ENCODE peak calls at places on chromosomes 4 and X, in seven cellular contexts. V is spleen; Q is endodermal cell; P is vagina; G is astrocyte of the spinal cord; B is adrenal gland; A is activated CD8-positive, alpha-beta T cell treated with anti-CD3 and anti-CD28 coated beads for 36 hours. J is an unnamed sample.

GRCh38 chrX:121009764-121010163 is 24.2 kb upstream of the CT47A1 start:
- DNase-seq in V (no peak), Q (no peak), P (no peak), G (no peak), B (no peak), A (no peak), J (no peak)

GRCh38 chrX:6685489-6685888 is 150.6 kb upstream of the VCX3A start:
- DNase-seq in V (no peak), Q (no peak), P (no peak), G (no peak), B (no peak), A (no peak), J (no peak)

GRCh38 chr4:48722509-48723446 is 57.3 kb downstream of the FRYL start:
- DNase-seq in V (no peak), Q (no peak), P (no peak), G (peak), B (no peak), A (no peak), J (no peak)

GRCh38 chr4:39469429-39470077 is 10.7 kb downstream of the LIAS start:
- DNase-seq in V (no peak), Q (peak), P (no peak), G (peak), B (peak), A (peak), J (peak)

GRCh38 chrX:119647552-119648420 is 41.6 kb upstream of the NKRF start:
- DNase-seq in V (no peak), Q (no peak), P (no peak), G (no peak), B (no peak), A (peak), J (no peak)

GRCh38 chr4:119977546-119977945 is 89.1 kb downstream of the MAD2L1 start:
- DNase-seq in V (no peak), Q (no peak), P (no peak), G (no peak), B (no peak), A (no peak), J (no peak)

GRCh38 chr4:116323606-116324005 is 761.8 kb downstream of the TRAM1L1 start:
- DNase-seq in V (peak), Q (no peak), P (no peak), G (no peak), B (no peak), A (no peak), J (no peak)

GRCh38 chrX:129790146-129790545 is 10.4 kb downstream of the SASH3 start:
- DNase-seq in V (peak), Q (no peak), P (no peak), G (no peak), B (no peak), A (no peak), J (no peak)

GRCh38 chr4:34105311-34105710 is 2139.0 kb downstream of the ARAP2 start:
- DNase-seq in V (no peak), Q (no peak), P (no peak), G (no peak), B (no peak), A (no peak), J (no peak)

GRCh38 chr4:82437285-82438005 is 7.1 kb downstream of the ENOPH1 start:
- DNase-seq in V (no peak), Q (no peak), P (no peak), G (no peak), B (no peak), A (no peak), J (no peak)

GRCh38 chr4:98899277-98899676 is 29.7 kb downstream of the EIF4E start:
- DNase-seq in V (no peak), Q (no peak), P (no peak), G (no peak), B (no peak), A (no peak), J (no peak)

GRCh38 chrX:39967348-39967747 is 130.4 kb downstream of the BCOR start:
- DNase-seq in V (no peak), Q (no peak), P (no peak), G (no peak), B (no peak), A (no peak), J (no peak)

GRCh38 chr4:150625033-150625432 is 43.1 kb downstream of the MAB21L2 start:
- DNase-seq in V (no peak), Q (no peak), P (no peak), G (no peak), B (no peak), A (no peak), J (no peak)

GRCh38 chr4:159487284-159487747 is 384.4 kb downstream of the RAPGEF2 start:
- DNase-seq in V (no peak), Q (peak), P (no peak), G (peak), B (peak), A (peak), J (peak)

GRCh38 chrX:103513067-103513466 is 6.2 kb downstream of the RAB40A start:
- DNase-seq in V (no peak), Q (peak), P (no peak), G (no peak), B (no peak), A (no peak), J (no peak)

GRCh38 chr4:68347845-68348244 is 2.0 kb downstream of the YTHDC1 start:
- DNase-seq in V (no peak), Q (no peak), P (no peak), G (no peak), B (no peak), A (no peak), J (no peak)

GRCh38 chrX:153769158-153769864 is 5.3 kb downstream of the PLXNB3 start:
- DNase-seq in V (peak), Q (peak), P (no peak), G (no peak), B (no peak), A (no peak), J (no peak)

GRCh38 chrX:9626379-9626778 is 139.3 kb downstream of the GPR143 start:
- DNase-seq in V (no peak), Q (no peak), P (no peak), G (peak), B (no peak), A (no peak), J (no peak)

GRCh38 chr4:4681651-4682050 is 139.8 kb upstream of the STX18 start:
- DNase-seq in V (no peak), Q (no peak), P (no peak), G (no peak), B (no peak), A (no peak), J (no peak)

GRCh38 chrX:68332156-68332823 is 101.0 kb downstream of the OPHN1 start:
- DNase-seq in V (no peak), Q (peak), P (no peak), G (peak), B (no peak), A (no peak), J (no peak)

GRCh38 chr4:44738615-44739014 is 12.3 kb upstream of the GNPDA2 start:
- DNase-seq in V (no peak), Q (no peak), P (no peak), G (peak), B (no peak), A (no peak), J (no peak)

GRCh38 chrX:124726881-124727280 is 380.5 kb downstream of the SH2D1A start:
- DNase-seq in V (no peak), Q (no peak), P (no peak), G (no peak), B (no peak), A (no peak), J (no peak)

GRCh38 chr4:1290165-1290977 is 680 bp downstream of the MAEA start:
- DNase-seq in V (peak), Q (no peak), P (no peak), G (no peak), B (no peak), A (peak), J (no peak)

GRCh38 chr4:169362607-169363006 is 91.9 kb upstream of the SH3RF1 start:
- DNase-seq in V (no peak), Q (no peak), P (no peak), G (no peak), B (no peak), A (no peak), J (no peak)

GRCh38 chr4:123649644-123650356 is 253.2 kb downstream of the SPRY1 start:
- DNase-seq in V (no peak), Q (peak), P (no peak), G (peak), B (no peak), A (no peak), J (no peak)

GRCh38 chrX:24298191-24298590 is 15.7 kb downstream of the SUPT20HL2 start:
- DNase-seq in V (no peak), Q (peak), P (no peak), G (no peak), B (no peak), A (no peak), J (peak)

GRCh38 chrX:94524867-94525266 is 850.9 kb downstream of the FAM133A start:
- DNase-seq in V (no peak), Q (peak), P (no peak), G (no peak), B (no peak), A (no peak), J (no peak)
- TF ChIP-seq CTCF in V (no peak), Q (peak), P (no peak), G (no peak), B (no peak), A (no peak), J (no peak)

GRCh38 chr4:73864365-73864764 is 4.8 kb upstream of the CXCL1 start:
- DNase-seq in V (no peak), Q (peak), P (no peak), G (peak), B (no peak), A (no peak), J (no peak)
- TF ChIP-seq CTCF in V (no peak), Q (peak), P (no peak), G (peak), B (peak), A (peak), J (no peak)

GRCh38 chrX:110418220-110418856 is 59.7 kb downstream of the RTL9 start:
- DNase-seq in V (no peak), Q (peak), P (no peak), G (peak), B (peak), A (no peak), J (peak)
- TF ChIP-seq CTCF in V (no peak), Q (peak), P (no peak), G (peak), B (peak), A (no peak), J (peak)

GRCh38 chr4:41990383-41991111 is at the start of gene SLC30A9:
- DNase-seq in V (peak), Q (peak), P (peak), G (peak), B (peak), A (peak), J (peak)

GRCh38 chr4:41998019-41998418 is 7.7 kb downstream of the SLC30A9 start:
- DNase-seq in V (no peak), Q (no peak), P (no peak), G (no peak), B (no peak), A (no peak), J (no peak)

GRCh38 chr4:41991916-41992767 is 1.8 kb downstream of the SLC30A9 start:
- DNase-seq in V (no peak), Q (no peak), P (no peak), G (no peak), B (no peak), A (no peak), J (no peak)

GRCh38 chr4:41992967-41993857 is 2.9 kb downstream of the SLC30A9 start:
- DNase-seq in V (no peak), Q (no peak), P (no peak), G (no peak), B (no peak), A (no peak), J (no peak)

DNA sequence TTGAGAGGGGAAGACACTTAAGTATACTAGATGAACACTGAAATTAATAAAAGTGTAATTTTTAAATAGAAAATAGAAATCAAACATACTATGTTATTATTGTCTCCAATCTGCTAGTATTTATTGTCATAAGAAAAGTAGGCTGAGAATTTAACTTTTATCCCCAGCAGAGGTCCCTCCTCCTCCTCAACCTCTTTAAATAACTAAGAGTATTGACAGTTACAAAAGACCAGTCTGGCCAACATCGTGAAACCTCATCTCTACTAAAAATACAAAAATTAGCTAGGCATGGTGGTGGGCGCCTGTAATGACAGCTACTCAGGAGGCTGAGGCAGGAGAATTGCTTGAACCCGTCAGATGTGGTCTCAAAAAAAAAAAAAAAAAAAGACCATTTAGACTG is 4.1 kb downstream of the SLC30A9 start:
- DNase-seq in V (no peak), Q (no peak), P (no peak), G (no peak), B (no peak), A (no peak), J (no peak)
- TF ChIP-seq CTCF in V (no peak), Q (peak), P (no peak), G (no peak), B (no peak), A (peak), J (no peak)

GRCh38 chrX:123223859-123224258 is 39.8 kb downstream of the GRIA3 start:
- DNase-seq in V (no peak), Q (no peak), P (no peak), G (no peak), B (no peak), A (no peak), J (no peak)
- TF ChIP-seq CTCF in V (no peak), Q (no peak), P (no peak), G (no peak), B (no peak), A (no peak), J (no peak)